ENCODE peak calls at places on chromosomes 7 and 10, in seven cellular contexts. F, R, H, C, N, J and G are unnamed samples.

GRCh38 chr10:68211635-68212034 is 20.3 kb downstream of the ATOH7 start:
- DNase-seq in F (no peak), R (no peak), H (no peak), C (no peak), N (no peak), J (no peak), G (no peak)

GRCh38 chr10:93294004-93294403 is 188.1 kb downstream of the MYOF start:
- DNase-seq in F (no peak), R (no peak), H (no peak), C (no peak), N (peak; percentile 27), J (no peak), G (no peak)

GRCh38 chr7:51029586-51030230 is 247.0 kb upstream of the GRB10 start:
- DNase-seq in F (peak; percentile 92), R (peak; percentile 94), H (no peak), C (peak; percentile 89), N (peak; percentile 15), J (no peak), G (no peak)

GRCh38 chr7:47730135-47730534 is 148.2 kb upstream of the TNS3 start:
- DNase-seq in F (peak; percentile 5), R (peak; percentile 29), H (no peak), C (no peak), N (no peak), J (no peak), G (no peak)

GRCh38 chr7:66353547-66353946 is 148.4 kb downstream of the TPST1 start:
- DNase-seq in F (peak; percentile 80), R (peak; percentile 37), H (no peak), C (peak; percentile 78), N (peak; percentile 75), J (no peak), G (no peak)

GRCh38 chr7:107999814-108000560 is 3.0 kb downstream of the LAMB1 start:
- DNase-seq in F (peak; percentile 21), R (peak; percentile 57), H (no peak), C (peak; percentile 52), N (no peak), J (no peak), G (no peak)

GRCh38 chr7:22138106-22138505 is 192.4 kb upstream of the CDCA7L start:
- DNase-seq in F (no peak), R (no peak), H (no peak), C (no peak), N (no peak), J (no peak), G (no peak)

GRCh38 chr7:86926732-86927131 is 132.7 kb downstream of the ELAPOR2 start:
- DNase-seq in F (peak; percentile 84), R (peak; percentile 78), H (peak; percentile 12), C (peak; percentile 73), N (peak; percentile 8), J (peak; percentile 42), G (peak; percentile 19)

DNA sequence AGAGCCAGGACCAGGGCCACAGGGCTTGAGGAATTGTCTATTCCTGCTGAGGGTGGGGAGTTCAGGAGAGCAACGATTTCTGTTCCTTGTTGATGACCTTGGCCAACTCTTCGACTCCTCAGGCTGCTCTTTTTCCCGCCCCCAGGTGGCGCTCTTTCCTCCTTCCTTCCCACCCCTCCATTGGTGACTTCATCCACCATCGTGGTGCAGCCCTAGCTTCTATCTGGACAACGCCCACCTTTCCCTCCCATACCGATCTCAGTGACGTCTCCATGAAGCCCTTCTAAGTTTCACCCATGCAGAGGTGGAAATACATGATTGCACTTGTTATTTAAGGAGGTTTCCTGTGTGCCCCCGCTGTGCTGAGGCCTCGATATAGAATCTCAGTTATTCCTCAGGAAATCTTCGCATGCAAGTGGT is 22.1 kb upstream of the CARD11 start:
- DNase-seq in F (peak; percentile 11), R (peak; percentile 24), H (peak; percentile 56), C (no peak), N (no peak), J (peak; percentile 26), G (peak; percentile 66)
- TF ChIP-seq CTCF in F (peak; percentile 42), R (peak; percentile 51), H (peak; percentile 78), C (no peak), N (peak; percentile 60), J (peak; percentile 39), G (peak; percentile 70)

GRCh38 chr10:24462889-24463552 is 254.1 kb downstream of the KIAA1217 start:
- DNase-seq in F (peak; percentile 22), R (no peak), H (no peak), C (no peak), N (no peak), J (no peak), G (no peak)
- TF ChIP-seq CTCF in F (peak; percentile 31), R (peak; percentile 15), H (no peak), C (peak; percentile 15), N (peak; percentile 39), J (peak; percentile 11), G (no peak)

DNA sequence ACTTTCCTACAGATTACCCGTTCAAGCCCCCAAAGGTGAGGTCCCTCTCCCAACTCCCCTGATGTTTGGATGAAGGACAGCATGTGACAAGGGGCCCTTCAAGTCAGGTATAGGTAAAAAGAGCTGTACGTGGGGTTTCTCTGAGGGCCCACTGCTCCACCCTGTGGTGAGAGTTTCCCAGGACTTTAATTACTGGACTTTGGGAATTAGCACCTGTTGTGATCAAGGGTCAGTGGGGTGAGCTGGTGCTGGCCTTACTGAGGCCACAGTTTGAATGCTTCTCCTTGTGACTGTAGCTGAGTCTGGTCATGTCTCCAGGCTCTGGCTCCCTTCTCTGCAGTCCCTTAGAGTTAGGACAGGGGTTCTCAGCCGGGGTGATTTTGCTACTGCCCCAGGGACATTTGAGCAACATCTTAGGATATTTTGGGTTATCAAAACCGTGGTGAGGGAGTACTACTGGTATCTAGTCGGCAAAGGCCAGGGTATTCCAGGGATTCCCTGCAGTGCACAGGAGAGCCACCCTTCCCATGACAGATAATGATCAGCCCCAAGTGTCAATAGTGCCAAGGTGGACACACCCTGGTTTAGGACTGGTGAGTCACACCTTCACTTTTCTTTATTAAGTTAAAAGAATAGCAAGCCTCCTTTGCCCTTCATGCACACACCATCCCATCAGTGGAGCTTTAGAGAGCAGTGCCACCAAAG is 16.9 kb downstream of the UBE2D4 start:
- DNase-seq in F (no peak), R (no peak), H (no peak), C (no peak), N (no peak), J (peak; percentile 34), G (no peak)
- TF ChIP-seq CTCF in F (no peak), R (no peak), H (no peak), C (no peak), N (peak; percentile 42), J (no peak), G (no peak)

GRCh38 chr7:29046978-29047377 is 88.8 kb upstream of the TRIL start:
- DNase-seq in F (no peak), R (no peak), H (no peak), C (no peak), N (no peak), J (no peak), G (no peak)

GRCh38 chr7:29042893-29043292 is 84.8 kb upstream of the TRIL start:
- DNase-seq in F (no peak), R (no peak), H (no peak), C (no peak), N (no peak), J (peak; percentile 62), G (no peak)

GRCh38 chr7:29044529-29044928 is 86.4 kb upstream of the TRIL start:
- DNase-seq in F (no peak), R (no peak), H (no peak), C (peak; percentile 20), N (no peak), J (no peak), G (no peak)

GRCh38 chr7:29040570-29040906 is 82.4 kb upstream of the TRIL start:
- DNase-seq in F (peak; percentile 45), R (peak; percentile 30), H (no peak), C (peak; percentile 11), N (no peak), J (no peak), G (no peak)

DNA sequence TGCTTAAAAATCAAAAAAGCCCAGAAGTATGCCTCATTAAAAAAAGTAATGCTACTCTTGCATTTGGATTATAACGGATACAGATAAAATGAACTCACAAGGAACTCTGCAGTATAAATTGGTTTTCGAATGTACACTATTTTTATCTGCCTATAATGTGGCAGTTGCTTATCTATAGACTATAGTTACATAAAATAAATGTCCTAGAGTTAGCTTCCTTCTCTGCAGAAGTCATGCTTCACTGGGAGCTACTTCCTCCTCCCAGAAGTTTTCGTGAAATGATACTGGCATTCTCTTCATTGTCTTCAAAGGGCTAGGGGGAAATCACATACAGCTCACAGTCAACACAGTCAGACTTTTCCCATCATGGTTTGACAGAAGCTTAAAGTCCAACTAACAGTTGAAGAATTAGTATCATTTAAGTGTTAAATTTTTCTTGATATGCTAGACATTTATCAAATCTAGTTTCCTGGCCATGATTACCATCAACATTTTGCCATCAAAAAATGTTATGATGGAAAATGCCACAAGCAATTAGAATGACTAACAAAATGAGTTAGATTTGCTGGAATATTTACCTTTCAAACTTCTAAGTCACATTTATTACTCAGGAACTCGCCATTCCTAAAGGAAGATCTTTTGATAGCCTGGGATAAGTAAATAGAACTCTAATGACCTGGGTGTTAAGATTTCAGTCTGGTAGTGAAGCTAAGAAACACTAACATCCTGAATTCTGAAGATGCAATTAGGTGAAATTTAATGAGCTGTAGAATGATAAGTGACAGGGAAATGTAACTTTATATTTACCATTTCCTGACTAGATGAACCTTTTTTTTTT is 87.3 kb upstream of the TRIL start:
- DNase-seq in F (no peak), R (no peak), H (no peak), C (no peak), N (no peak), J (no peak), G (no peak)
- TF ChIP-seq CTCF in F (no peak), R (no peak), H (no peak), C (no peak), N (no peak), J (no peak), G (no peak)

GRCh38 chr10:48884337-48885045 is 55.1 kb downstream of the LRRC18 start:
- DNase-seq in F (no peak), R (no peak), H (no peak), C (no peak), N (no peak), J (no peak), G (no peak)

GRCh38 chr10:48887982-48888381 is 51.7 kb downstream of the LRRC18 start:
- DNase-seq in F (no peak), R (no peak), H (no peak), C (no peak), N (no peak), J (no peak), G (no peak)

GRCh38 chr10:48882881-48883280 is 56.8 kb downstream of the LRRC18 start:
- DNase-seq in F (no peak), R (no peak), H (no peak), C (no peak), N (no peak), J (no peak), G (no peak)

GRCh38 chr10:48881937-48882336 is 57.7 kb downstream of the LRRC18 start:
- DNase-seq in F (no peak), R (no peak), H (no peak), C (no peak), N (no peak), J (no peak), G (no peak)

GRCh38 chr10:48885376-48885775 is 54.3 kb downstream of the LRRC18 start:
- DNase-seq in F (peak; percentile 1), R (peak; percentile 13), H (no peak), C (peak; percentile 3), N (no peak), J (no peak), G (no peak)
- TF ChIP-seq CTCF in F (no peak), R (peak; percentile 18), H (peak; percentile 15), C (peak; percentile 23), N (peak; percentile 52), J (peak; percentile 25), G (no peak)